ENCODE peak calls at places on chromosomes 4 and X, in eight cellular contexts. D, G, W, S, U, Y, M and A are unnamed samples.

GRCh38 chr4:169225058-169225751 is 45.6 kb downstream of the SH3RF1 start:
- DNase-seq in M (no peak), Y (peak), S (no peak), D (peak), W (no peak), G (no peak), U (no peak), A (no peak)

GRCh38 chr4:142264961-142265360 is 581.1 kb downstream of the INPP4B start:
- DNase-seq in M (no peak), G (no peak), W (no peak), U (no peak), Y (no peak), D (peak), S (no peak), A (no peak)

GRCh38 chrX:71216446-71216845 is 6.6 kb upstream of the GJB1 start:
- DNase-seq in Y (no peak), M (no peak), S (no peak), G (no peak), U (no peak), D (no peak), W (no peak), A (no peak)

GRCh38 chrX:2875798-2876399 is 47.2 kb downstream of the GYG2 start:
- DNase-seq in U (no peak), S (no peak), G (no peak), M (no peak), Y (peak), W (no peak), D (no peak), A (no peak)

GRCh38 chrX:19674041-19674769 is 158.9 kb upstream of the MAP3K15 start:
- DNase-seq in Y (no peak), S (no peak), U (no peak), W (no peak), D (no peak), G (no peak), M (no peak), A (no peak)

GRCh38 chrX:108199691-108200090 is 108.1 kb downstream of the ATG4A start:
- DNase-seq in S (no peak), W (no peak), Y (no peak), D (peak), G (no peak), M (no peak), U (no peak), A (no peak)

GRCh38 chr4:35900608-35901243 is 343.6 kb downstream of the ARAP2 start:
- DNase-seq in G (no peak), U (no peak), M (no peak), D (no peak), W (no peak), S (no peak), Y (no peak), A (no peak)

GRCh38 chr4:125314676-125315570 is at the start of gene FAT4:
- DNase-seq in U (no peak), M (peak), W (peak), Y (peak), S (peak), D (peak), G (no peak), A (no peak)

GRCh38 chrX:39261446-39262147 is 460.3 kb downstream of the MID1IP1 start:
- DNase-seq in D (peak), G (no peak), W (no peak), M (no peak), U (no peak), Y (peak), S (peak), A (no peak)

GRCh38 chr4:36446275-36446674 is 164.9 kb downstream of the DTHD1 start:
- DNase-seq in U (no peak), W (no peak), Y (peak), D (no peak), M (no peak), G (no peak), S (no peak), A (no peak)

GRCh38 chrX:106467422-106467821 is 144.4 kb upstream of the RADX start:
- DNase-seq in D (no peak), W (no peak), M (no peak), G (no peak), U (no peak), Y (no peak), S (no peak), A (peak)

GRCh38 chr4:26120098-26120795 is 200.6 kb upstream of the RBPJ start:
- DNase-seq in M (no peak), S (no peak), U (no peak), W (no peak), Y (no peak), G (no peak), D (no peak), A (no peak)

GRCh38 chrX:9866633-9867032 is 80.4 kb downstream of the SHROOM2 start:
- DNase-seq in G (no peak), W (no peak), D (no peak), M (no peak), S (no peak), U (no peak), Y (no peak), A (no peak)

GRCh38 chrX:82961129-82961528 is 547.0 kb upstream of the POU3F4 start:
- DNase-seq in D (no peak), S (no peak), U (no peak), G (no peak), M (no peak), W (no peak), Y (no peak), A (no peak)

GRCh38 chr4:126137782-126138170 is 823.0 kb downstream of the FAT4 start:
- DNase-seq in Y (no peak), U (no peak), G (no peak), D (peak), S (no peak), W (no peak), M (no peak), A (no peak)

GRCh38 chr4:144754562-144755410 is 108.8 kb downstream of the HHIP start:
- DNase-seq in M (no peak), G (no peak), U (no peak), S (peak), D (peak), Y (peak), W (no peak), A (no peak)

GRCh38 chrX:105167233-105167632 is 53.3 kb downstream of the TEX13A start:
- DNase-seq in D (no peak), S (no peak), G (no peak), M (no peak), W (no peak), Y (no peak), U (no peak), A (no peak)

GRCh38 chr4:137678796-137679195 is 146.5 kb upstream of the PCDH18 start:
- DNase-seq in U (no peak), W (no peak), S (no peak), Y (no peak), G (no peak), D (peak), M (no peak), A (no peak)

GRCh38 chr4:37603070-37603468 is 83.1 kb downstream of the RELL1 start:
- DNase-seq in Y (peak), D (peak), G (peak), U (peak), W (peak), M (peak), S (peak), A (peak)

GRCh38 chr4:184798504-184798903 is 27.3 kb downstream of the ACSL1 start:
- DNase-seq in W (no peak), D (no peak), U (no peak), G (no peak), Y (no peak), S (no peak), M (no peak), A (no peak)

GRCh38 chr4:54498661-54499111 is 159.1 kb upstream of the KIT start:
- DNase-seq in M (no peak), U (no peak), S (no peak), G (no peak), D (peak), W (no peak), Y (peak), A (no peak)

GRCh38 chr4:150862829-150863228 is 152.3 kb downstream of the LRBA start:
- DNase-seq in G (no peak), Y (no peak), S (no peak), M (no peak), W (no peak), U (no peak), D (no peak), A (no peak)

GRCh38 chrX:43633757-43634156 is 22.3 kb upstream of the MAOA start:
- DNase-seq in G (no peak), Y (no peak), S (no peak), D (no peak), M (no peak), U (no peak), W (no peak), A (no peak)